ENCODE peak calls at places on chromosomes 13 and 19, in nine cellular contexts. U, M, X, K, P, Y, F, W and H are unnamed samples.

GRCh38 chr13:36453518-36453917 is 21.2 kb downstream of the CCNA1 start:
- DNase-seq in P (no peak), F (no peak), M (no peak), Y (no peak), X (no peak), K (no peak), W (peak; percentile 64), U (no peak), H (peak; percentile 34)

GRCh38 chr13:33032037-33032625 is 15.9 kb downstream of the KL start:
- DNase-seq in P (peak; percentile 55), M (no peak), F (peak; percentile 68), W (no peak), K (peak; percentile 54), X (no peak), Y (no peak), U (no peak), H (peak; percentile 31)

GRCh38 chr13:52195052-52195837 is 35.8 kb upstream of the NEK3 start:
- DNase-seq in U (peak; percentile 55), M (no peak), F (peak; percentile 89), X (peak; percentile 66), P (peak; percentile 89), Y (peak; percentile 92), K (peak; percentile 95), W (peak; percentile 93), H (no peak)

GRCh38 chr13:47397739-47398138 is 500.9 kb upstream of the HTR2A start:
- DNase-seq in P (no peak), W (peak; percentile 27), X (no peak), U (no peak), F (no peak), M (no peak), Y (no peak), K (no peak), H (no peak)

GRCh38 chr13:78137404-78138142 is 218.9 kb upstream of the EDNRB start:
- DNase-seq in F (no peak), X (no peak), K (no peak), U (peak; percentile 20), Y (peak; percentile 17), M (peak; percentile 33), P (no peak), W (peak; percentile 86), H (peak; percentile 69)

GRCh38 chr13:110015253-110015652 is 228.9 kb upstream of the IRS2 start:
- DNase-seq in F (no peak), Y (no peak), X (peak; percentile 37), W (no peak), M (no peak), U (no peak), P (no peak), K (no peak), H (no peak)

GRCh38 chr13:34756572-34756971 is 185.5 kb upstream of the NBEA start:
- DNase-seq in M (no peak), W (no peak), F (no peak), X (no peak), U (no peak), P (no peak), Y (no peak), K (no peak), H (no peak)

GRCh38 chr13:112450118-112450517 is 74.0 kb downstream of the SPACA7 start:
- DNase-seq in Y (no peak), M (no peak), W (no peak), K (no peak), P (no peak), U (no peak), F (no peak), X (no peak), H (no peak)

GRCh38 chr19:11833541-11833940 is 15.0 kb upstream of the ZNF439 start:
- DNase-seq in M (no peak), P (no peak), F (no peak), U (no peak), Y (no peak), X (no peak), K (no peak), W (no peak), H (no peak)

DNA sequence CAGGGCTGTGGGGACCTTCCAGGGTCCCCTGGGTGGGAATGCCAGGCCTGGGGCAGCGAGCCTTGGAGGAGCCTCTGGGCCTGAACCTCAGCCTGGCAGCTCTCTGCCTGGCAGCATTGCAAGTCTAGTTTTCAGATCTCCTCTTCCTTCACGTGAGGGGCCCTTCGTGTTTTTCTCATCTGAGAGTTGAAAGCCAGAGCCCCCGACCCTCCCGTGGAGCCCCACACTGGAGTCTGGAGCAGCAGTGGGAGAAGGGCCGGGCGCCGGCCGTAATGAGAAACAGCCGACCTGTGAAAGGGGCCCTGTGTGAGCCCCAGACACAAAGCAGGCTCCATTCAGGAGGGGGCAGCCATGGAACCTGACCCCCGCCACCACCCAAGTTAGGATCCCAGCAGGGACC is 19.3 kb downstream of the TMED1 start:
- DNase-seq in Y (no peak), K (peak; percentile 34), F (no peak), W (no peak), U (no peak), X (no peak), M (no peak), P (no peak), H (no peak)
- H3K4me1 ChIP-seq in Y (peaks cover 6% of the 10 kb centered on the region), K (no peaks in the 10 kb centered on the region), F (peaks cover 10% of the 10 kb centered on the region), W (no peaks in the 10 kb centered on the region), U (no peaks in the 10 kb centered on the region), X (peaks cover 5% of the 10 kb centered on the region), M (peaks cover 11% of the 10 kb centered on the region), P (no peaks in the 10 kb centered on the region), H (no peaks in the 10 kb centered on the region)

DNA sequence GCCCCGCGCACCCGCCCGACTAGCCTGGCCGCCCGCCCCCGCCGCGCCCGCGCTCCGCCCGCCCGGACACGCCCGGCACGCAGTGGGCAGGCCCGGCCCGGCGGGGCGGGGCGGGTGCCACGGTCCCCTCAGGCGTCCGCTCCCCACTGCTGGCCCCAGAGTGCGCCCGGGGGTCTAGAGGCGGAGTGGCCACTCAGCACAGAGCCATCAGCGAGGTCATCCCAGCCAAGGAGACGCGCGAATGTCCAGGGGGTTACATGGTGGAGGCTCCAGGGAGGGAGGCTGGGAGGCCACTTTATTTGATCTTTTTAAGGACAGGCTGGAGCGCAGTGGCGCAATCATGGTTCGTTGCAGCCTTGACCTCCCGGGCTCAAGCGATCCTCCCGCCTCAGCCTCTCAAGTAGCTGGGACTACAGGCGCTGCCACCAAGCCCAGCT is 236 bp upstream of the TINCR start:
- DNase-seq in M (no peak), K (no peak), X (no peak), U (no peak), Y (no peak), P (no peak), F (no peak), W (no peak), H (no peak)
- H3K4me3 ChIP-seq in M (peak overlapping the region; percentile 50), K (peak overlapping the region; percentile 36), X (no peak overlapping the region), U (no peak overlapping the region), Y (no peak overlapping the region), P (no peak overlapping the region), F (no peak overlapping the region), W (peak overlapping the region; percentile 45), H (no peak overlapping the region)

GRCh38 chr19:41861098-41861768 is 1.2 kb downstream of the RPS19 start:
- DNase-seq in W (no peak), U (no peak), X (no peak), K (no peak), M (no peak), Y (no peak), P (no peak), F (no peak), H (no peak)

GRCh38 chr19:41864374-41864773 is 4.3 kb downstream of the RPS19 start:
- DNase-seq in P (peak; percentile 8), Y (no peak), F (no peak), M (no peak), K (no peak), U (no peak), W (no peak), X (no peak), H (no peak)

GRCh38 chr19:41862445-41862986 is 2.5 kb downstream of the RPS19 start:
- DNase-seq in K (no peak), W (no peak), P (peak; percentile 16), X (no peak), U (no peak), M (no peak), F (no peak), Y (no peak), H (no peak)

GRCh38 chr19:41861846-41862245 is 1.8 kb downstream of the RPS19 start:
- DNase-seq in F (no peak), Y (no peak), X (no peak), P (peak; percentile 4), U (no peak), W (no peak), M (no peak), K (no peak), H (no peak)

DNA sequence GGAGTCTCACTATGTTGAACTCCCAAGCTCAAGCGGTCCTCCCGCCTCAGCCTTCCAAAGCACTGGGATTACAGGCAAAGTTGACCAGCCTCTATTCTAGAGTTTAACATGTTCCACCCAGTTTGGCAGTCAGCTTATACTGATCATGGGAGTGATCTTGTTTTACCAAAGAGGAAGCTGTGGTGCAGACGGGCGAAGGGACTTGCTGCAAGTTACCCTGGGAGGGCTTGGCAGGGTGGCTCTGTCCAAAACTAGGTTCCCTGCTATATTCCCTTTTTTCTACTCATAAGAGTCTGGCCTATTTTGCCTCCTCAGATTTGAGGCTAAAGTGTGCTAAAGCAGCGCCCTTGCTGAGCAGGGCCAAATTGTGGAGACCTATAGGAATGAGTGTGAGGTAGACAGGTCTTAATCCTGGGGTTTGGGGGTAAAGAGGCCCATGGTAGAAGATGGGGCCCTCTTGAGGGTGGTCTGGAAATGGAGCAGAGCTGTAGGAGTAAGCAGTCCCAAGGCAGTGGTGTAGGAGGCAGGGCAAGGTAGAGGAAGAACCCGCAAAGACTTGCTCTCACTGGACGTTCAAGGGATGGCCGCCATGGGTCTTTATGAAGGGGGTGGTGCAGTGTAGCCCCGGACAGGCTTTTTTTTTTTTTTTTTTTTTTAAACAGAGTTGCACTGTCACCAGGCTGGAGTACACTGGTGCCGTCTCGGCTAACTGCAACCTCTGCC is 3.3 kb downstream of the RPS19 start:
- DNase-seq in X (no peak), F (no peak), U (no peak), Y (no peak), W (no peak), P (peak; percentile 37), K (no peak), M (no peak), H (no peak)
- H3K4me1 ChIP-seq in X (peaks cover 37% of the 10 kb centered on the region), F (peaks cover 57% of the 10 kb centered on the region), U (peaks cover 60% of the 10 kb centered on the region), Y (peaks cover 9% of the 10 kb centered on the region), W (peaks cover 47% of the 10 kb centered on the region), P (peaks cover 22% of the 10 kb centered on the region), K (peaks cover 10% of the 10 kb centered on the region), M (peaks cover 26% of the 10 kb centered on the region), H (peaks cover 21% of the 10 kb centered on the region)

GRCh38 chr19:1324249-1324791 is 38.6 kb downstream of the EFNA2 start:
- DNase-seq in P (no peak), Y (no peak), F (no peak), U (no peak), M (no peak), X (no peak), W (no peak), K (no peak), H (no peak)
- H3K4me3 ChIP-seq in P (peak overlapping the region; percentile 55), Y (peak overlapping the region; percentile 22), F (no peak overlapping the region), U (no peak overlapping the region), M (no peak overlapping the region), X (peak overlapping the region; percentile 38), W (peak overlapping the region; percentile 65), K (peak overlapping the region; percentile 37), H (no peak overlapping the region)

GRCh38 chr13:98575876-98576214 is 1.1 kb downstream of the STK24 start:
- DNase-seq in U (no peak), Y (no peak), F (no peak), X (no peak), K (no peak), M (no peak), P (no peak), W (no peak), H (no peak)
- H3K4me1 ChIP-seq in U (peaks cover 52% of the 10 kb centered on the region), Y (peaks cover 5% of the 10 kb centered on the region), F (peaks cover 48% of the 10 kb centered on the region), X (peaks cover 37% of the 10 kb centered on the region), K (peaks cover 12% of the 10 kb centered on the region), M (peaks cover 37% of the 10 kb centered on the region), P (peaks cover 43% of the 10 kb centered on the region), W (peaks cover 60% of the 10 kb centered on the region), H (peaks cover 33% of the 10 kb centered on the region)